ENCODE peak calls at places on chromosomes 2 and 18, in five cellular contexts. J is neuronal stem cell, H is heart right ventricle, U is IMR-90, A is right cardiac atrium. Z is an unnamed sample. For H3K4me1, the result is how much of the 10 kb centered on the place peaks cover.

GRCh38 chr2:226074391-226074790 is 674.9 kb downstream of the NYAP2 start:
- DNase-seq in J (no peak), H (no peak), U (peak), A (no peak), Z (no peak)

GRCh38 chr2:241760301-241760771 is 16.3 kb upstream of the GAL3ST2 start:
- DNase-seq in J (no peak), H (no peak), U (no peak), A (no peak), Z (peak)

GRCh38 chr2:23249348-23249747 is 135.6 kb upstream of the KLHL29 start:
- DNase-seq in J (no peak), H (peak), U (no peak), A (peak), Z (peak)

GRCh38 chr18:59300676-59301285 is 17.7 kb downstream of the CPLX4 start:
- DNase-seq in J (no peak), H (no peak), U (no peak), A (no peak), Z (no peak)

GRCh38 chr2:168706806-168707205 is 95.6 kb upstream of the NOSTRIN start:
- DNase-seq in J (no peak), H (no peak), U (no peak), A (no peak), Z (no peak)

GRCh38 chr2:73856214-73856613 is 27.5 kb downstream of the STAMBP start:
- DNase-seq in J (no peak), H (no peak), U (peak), A (no peak), Z (no peak)

GRCh38 chr2:183207110-183207509 is 82.9 kb downstream of the NUP35 start:
- DNase-seq in J (no peak), H (no peak), U (peak), A (no peak), Z (no peak)

GRCh38 chr2:240355001-240355891 is 80.2 kb upstream of the GPC1 start:
- DNase-seq in J (no peak), H (no peak), U (peak), A (no peak), Z (peak)

GRCh38 chr2:124898827-124899226 is 873.7 kb downstream of the CNTNAP5 start:
- DNase-seq in J (no peak), H (no peak), U (no peak), A (no peak), Z (no peak)

GRCh38 chr2:164015328-164016123 is 279.7 kb upstream of the FIGN start:
- DNase-seq in J (no peak), H (no peak), U (no peak), A (peak), Z (no peak)

GRCh38 chr2:148989882-148990493 is 48.5 kb upstream of the LYPD6B start:
- DNase-seq in J (peak), H (no peak), U (peak), A (no peak), Z (no peak)

GRCh38 chr2:160562730-160563129 is 69.1 kb upstream of the RBMS1 start:
- DNase-seq in J (no peak), H (no peak), U (no peak), A (no peak), Z (no peak)

GRCh38 chr2:96092580-96092877 is 23.8 kb downstream of the ADRA2B start:
- DNase-seq in J (no peak), H (no peak), U (no peak), A (no peak), Z (no peak)

GRCh38 chr2:102070058-102070642 is 72.4 kb upstream of the IL1R1 start:
- DNase-seq in J (no peak), H (peak), U (peak), A (peak), Z (peak)

GRCh38 chr2:241777167-241777685 is 604 bp downstream of the GAL3ST2 start:
- DNase-seq in J (no peak), H (no peak), U (no peak), A (no peak), Z (peak)

GRCh38 chr18:48358868-48359267 is 50.3 kb downstream of the ZBTB7C start:
- DNase-seq in J (no peak), H (no peak), U (no peak), A (no peak), Z (no peak)

GRCh38 chr2:147506889-147507288 is 337.9 kb upstream of the ACVR2A start:
- DNase-seq in J (no peak), H (no peak), U (no peak), A (no peak), Z (no peak)

GRCh38 chr18:70279470-70279869 is 9.4 kb upstream of the SOCS6 start:
- DNase-seq in J (no peak), H (no peak), U (peak), A (no peak), Z (no peak)

GRCh38 chr2:238525990-238526389 is 99.3 kb downstream of the ASB1 start:
- DNase-seq in J (no peak), H (no peak), U (no peak), A (no peak), Z (no peak)

GRCh38 chr2:169661263-169661662 is 32.9 kb downstream of the CFAP210 start:
- DNase-seq in J (no peak), H (no peak), U (no peak), A (no peak), Z (no peak)

GRCh38 chr2:240714747-240715725 is 23.4 kb downstream of the AQP12A start:
- DNase-seq in J (no peak), H (no peak), U (no peak), A (no peak), Z (no peak)

GRCh38 chr18:44679912-44680270 is 797 bp upstream of the SETBP1 start:
- DNase-seq in J (no peak), H (peak), U (peak), A (peak), Z (peak)

GRCh38 chr18:74632088-74632679 is 34.5 kb downstream of the ZNF407 start:
- DNase-seq in J (no peak), H (no peak), U (no peak), A (no peak), Z (no peak)

GRCh38 chr2:171595896-171596295 is 73.6 kb downstream of the CYBRD1 start:
- DNase-seq in J (no peak), H (no peak), U (peak), A (no peak), Z (no peak)

GRCh38 chr2:120525056-120526046 is 179.4 kb downstream of the INHBB start:
- DNase-seq in J (no peak), H (peak), U (no peak), A (peak), Z (no peak)

GRCh38 chr2:160399880-160400279 is 93.7 kb downstream of the RBMS1 start:
- DNase-seq in J (no peak), H (no peak), U (no peak), A (no peak), Z (no peak)

GRCh38 chr2:1266311-1266710 is 147.0 kb upstream of the TPO start:
- DNase-seq in J (no peak), H (no peak), U (no peak), A (no peak), Z (no peak)

GRCh38 chr2:208879666-208880065 is 473.1 kb downstream of the PTH2R start:
- DNase-seq in J (no peak), H (no peak), U (no peak), A (no peak), Z (no peak)

GRCh38 chr2:194203898-194204297 is 1453.1 kb upstream of the SLC39A10 start:
- DNase-seq in J (no peak), H (no peak), U (no peak), A (no peak), Z (no peak)

GRCh38 chr2:100321181-100321880 is 970 bp downstream of the LONRF2 start:
- DNase-seq in J (peak), H (peak), U (peak), A (peak), Z (no peak)

GRCh38 chr2:102055346-102055975 is 63.7 kb downstream of the IL1R2 start:
- DNase-seq in J (no peak), H (no peak), U (peak), A (no peak), Z (no peak)

GRCh38 chr2:201938151-201938815 is 95.4 kb upstream of the FZD7 start:
- DNase-seq in J (no peak), H (no peak), U (peak), A (no peak), Z (no peak)

GRCh38 chr2:185338104-185338503 is 400.5 kb upstream of the FSIP2 start:
- DNase-seq in J (no peak), H (no peak), U (no peak), A (no peak), Z (no peak)

GRCh38 chr2:240602266-240603050 is 15.9 kb downstream of the CAPN10 start:
- DNase-seq in J (no peak), H (no peak), U (no peak), A (no peak), Z (peak)

GRCh38 chr2:239432174-239432573 is 31.4 kb upstream of the HDAC4 start:
- DNase-seq in J (no peak), H (no peak), U (no peak), A (no peak), Z (no peak)

GRCh38 chr2:37230581-37230980 is 815 bp downstream of the CEBPZ start:
- DNase-seq in J (no peak), H (no peak), U (no peak), A (no peak), Z (no peak)

GRCh38 chr2:140585016-140585415 is 1545.8 kb downstream of the LRP1B start:
- DNase-seq in J (no peak), H (no peak), U (no peak), A (no peak), Z (no peak)

GRCh38 chr2:31765078-31765835 is 184.5 kb upstream of the SRD5A2 start:
- DNase-seq in J (no peak), H (no peak), U (no peak), A (no peak), Z (no peak)

GRCh38 chr2:9247177-9247576 is 40.6 kb downstream of the ASAP2 start:
- DNase-seq in J (no peak), H (no peak), U (no peak), A (no peak), Z (no peak)

DNA sequence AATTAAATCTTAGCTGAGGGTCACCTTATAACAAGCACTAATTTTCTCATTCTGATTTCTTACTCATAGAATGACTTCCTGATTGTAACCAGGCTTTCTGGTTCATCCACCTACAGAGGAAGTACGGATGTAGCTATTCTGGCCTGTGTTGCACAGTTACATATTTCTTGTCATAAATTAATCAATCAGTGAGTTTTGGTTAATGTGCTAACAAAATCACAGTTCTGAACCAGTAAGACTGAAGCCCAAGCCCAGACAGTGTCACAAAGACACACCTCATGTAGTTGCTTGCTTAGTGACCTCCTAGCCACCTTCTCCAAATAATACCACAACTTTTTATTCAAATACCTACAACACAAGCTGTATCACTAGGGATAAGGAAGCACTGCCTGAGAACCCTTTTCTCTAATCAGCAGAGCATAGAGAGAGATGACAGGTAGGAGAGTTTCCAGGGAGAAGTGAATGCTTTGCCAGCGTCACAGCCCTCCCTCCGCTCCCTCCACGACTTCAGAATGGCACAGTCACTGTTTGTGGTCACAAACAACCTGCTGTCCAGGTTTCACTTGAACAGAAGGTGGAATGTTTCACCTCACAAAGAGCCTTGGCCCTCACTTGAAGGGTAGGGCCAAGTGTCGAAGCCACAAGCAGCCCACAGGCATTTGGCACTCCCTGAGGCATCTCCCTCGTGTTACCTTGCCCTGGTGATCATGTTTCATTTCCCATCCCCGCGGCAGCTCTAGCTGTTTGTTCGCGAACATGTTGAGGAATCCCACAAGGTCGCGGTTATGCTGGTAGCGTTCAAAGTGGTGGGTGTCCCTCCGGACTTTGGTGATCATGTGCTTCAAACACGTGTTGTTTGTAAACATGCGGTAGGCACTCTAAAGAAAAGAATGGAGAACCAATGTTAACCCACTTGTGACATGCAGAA is 120.8 kb upstream of the STK17B start:
- DNase-seq in J (no peak), H (no peak), U (no peak), A (no peak), Z (no peak)
- H3K27ac ChIP-seq in J (no peak), H (no peak), U (no peak), A (no peak), Z (no peak)

GRCh38 chr2:207240649-207241048 is 74.9 kb upstream of the KLF7 start:
- DNase-seq in J (no peak), H (no peak), U (no peak), A (no peak), Z (no peak)

GRCh38 chr2:207236156-207236935 is 70.6 kb upstream of the KLF7 start:
- DNase-seq in J (no peak), H (no peak), U (no peak), A (peak), Z (no peak)

GRCh38 chr2:207239754-207240494 is 74.2 kb upstream of the KLF7 start:
- DNase-seq in J (no peak), H (no peak), U (peak), A (no peak), Z (no peak)

GRCh38 chr2:207241198-207241597 is 75.5 kb upstream of the KLF7 start:
- DNase-seq in J (no peak), H (no peak), U (peak), A (no peak), Z (no peak)

GRCh38 chr2:207239222-207239674 is 73.5 kb upstream of the KLF7 start:
- DNase-seq in J (no peak), H (no peak), U (peak), A (peak), Z (peak)
- H3K4me1 ChIP-seq in J (under half), H (under half), U (under half), A (under half), Z (under half)

GRCh38 chr2:127078028-127078427 is 28.9 kb downstream of the BIN1 start:
- DNase-seq in J (no peak), H (no peak), U (no peak), A (no peak), Z (no peak)
- H3K27ac ChIP-seq in J (no peak), H (no peak), U (no peak), A (no peak), Z (no peak)

GRCh38 chr2:158194229-158194628 is 92.6 kb downstream of the UPP2 start:
- DNase-seq in J (no peak), H (no peak), U (no peak), A (no peak), Z (no peak)
- H3K4me1 ChIP-seq in J (under half), H (under half), U (under half), A (under half), Z (under half)

DNA sequence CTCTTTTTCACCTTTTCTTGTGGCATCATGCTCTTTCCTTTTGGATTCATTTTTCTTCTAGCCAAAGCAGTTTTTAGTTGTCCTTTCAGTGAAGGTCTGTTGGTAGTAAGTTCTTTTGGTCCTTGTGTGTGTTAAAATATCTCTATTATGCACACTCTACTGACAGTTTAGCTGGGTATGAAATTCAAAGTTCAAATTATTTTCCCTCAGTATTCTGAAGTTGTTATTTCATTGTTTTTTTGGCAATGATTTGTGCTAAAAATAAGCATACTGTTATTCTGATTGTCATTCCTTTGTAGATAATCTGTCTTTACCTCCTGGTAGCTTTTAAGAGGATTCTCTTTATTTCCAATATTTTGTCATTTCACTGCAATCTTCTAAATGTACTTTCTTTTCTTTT is 53.1 kb upstream of the COX7A2L start:
- DNase-seq in J (no peak), H (no peak), U (no peak), A (no peak), Z (no peak)
- H3K27ac ChIP-seq in J (no peak), H (no peak), U (no peak), A (no peak), Z (no peak)

GRCh38 chr18:57281519-57281918 is 70.8 kb upstream of the ST8SIA3 start:
- DNase-seq in J (no peak), H (no peak), U (no peak), A (no peak), Z (no peak)
- H3K4me1 ChIP-seq in J (under half), H (under half), U (under half), A (under half), Z (under half)

GRCh38 chr2:65386340-65386739 is 46.1 kb downstream of the SPRED2 start:
- DNase-seq in J (no peak), H (no peak), U (no peak), A (no peak), Z (no peak)

GRCh38 chr2:65389476-65389875 is 42.9 kb downstream of the SPRED2 start:
- DNase-seq in J (no peak), H (no peak), U (no peak), A (no peak), Z (no peak)

GRCh38 chr2:65388626-65389390 is 43.6 kb downstream of the SPRED2 start:
- DNase-seq in J (no peak), H (no peak), U (no peak), A (no peak), Z (no peak)

GRCh38 chr2:65387017-65387416 is 45.4 kb downstream of the SPRED2 start:
- DNase-seq in J (no peak), H (no peak), U (no peak), A (no peak), Z (no peak)

DNA sequence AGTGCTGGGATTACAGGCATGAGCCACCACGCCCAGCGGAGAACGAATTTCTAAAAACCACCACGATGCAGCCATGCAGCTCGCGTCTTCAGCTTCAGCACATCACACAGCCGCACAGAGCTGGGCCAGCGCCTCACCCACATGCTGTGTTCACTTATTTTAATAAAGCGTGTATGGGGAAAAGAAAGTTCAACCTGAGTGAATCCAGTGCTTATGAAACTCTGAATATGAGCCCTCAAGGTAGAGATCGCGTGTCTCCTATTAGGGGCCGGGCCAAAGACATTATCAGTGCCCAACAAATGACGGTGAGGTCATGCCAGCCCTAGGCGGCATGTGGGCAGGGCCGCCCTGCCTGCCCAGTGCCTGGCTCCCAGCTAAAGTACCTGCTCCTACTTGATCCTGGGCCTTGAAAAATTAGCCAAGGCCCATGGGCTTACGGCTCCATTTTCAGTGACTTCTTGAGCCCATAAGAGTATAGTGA is 44.3 kb downstream of the SPRED2 start:
- DNase-seq in J (no peak), H (no peak), U (no peak), A (no peak), Z (no peak)
- H3K27ac ChIP-seq in J (no peak), H (no peak), U (no peak), A (no peak), Z (no peak)

DNA sequence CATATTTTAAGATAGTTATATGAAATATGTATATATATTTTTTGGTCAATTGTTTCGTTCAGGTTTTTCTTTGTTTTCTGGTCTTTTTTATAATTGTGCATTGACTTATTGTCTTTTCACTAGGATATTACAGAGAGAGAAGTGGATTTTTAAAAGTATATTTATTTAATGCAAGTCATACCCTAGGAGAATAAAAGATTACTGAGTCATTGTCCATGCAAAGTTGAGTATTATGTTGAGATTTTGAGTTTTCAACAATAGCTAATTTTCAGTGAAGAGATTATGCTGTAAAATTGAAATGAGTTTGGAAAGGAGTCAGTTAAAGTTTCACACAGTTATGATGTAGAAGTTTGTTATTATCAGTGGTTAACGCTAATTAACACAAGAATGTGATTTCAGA is 203.6 kb upstream of the SPRED2 start:
- DNase-seq in J (no peak), H (no peak), U (no peak), A (no peak), Z (no peak)
- H3K4me1 ChIP-seq in J (under half), H (under half), U (under half), A (under half), Z (under half)

GRCh38 chr2:190718652-190719526 is 70.0 kb downstream of the NAB1 start:
- DNase-seq in J (no peak), H (no peak), U (peak), A (peak), Z (no peak)
- H3K27ac ChIP-seq in J (no peak), H (peak), U (no peak), A (peak), Z (no peak)

GRCh38 chr2:204049635-204050034 is 113.1 kb downstream of the ICOS start:
- DNase-seq in J (no peak), H (no peak), U (no peak), A (no peak), Z (no peak)
- H3K4me1 ChIP-seq in J (under half), H (under half), U (under half), A (under half), Z (under half)

Z was measured in aorta.